ENCODE peak calls at places on chromosomes 11 and 22, in seven cellular contexts. K is activated CD4-positive, alpha-beta T cell treated with anti-CD3 and anti-CD28 coated beads, Interleukin-2, amount 50 U/mL, for 24 hours; D is HuH-7.5; J is Right ventricle myocardium superior; W is A172; B is AML-193; L is endothelial cell. H is an unnamed sample.

GRCh38 chr11:134020598-134020997 is 48.3 kb upstream of the JAM3 start:
- DNase-seq in K (no peak), D (no peak), J (no peak), W (no peak), B (no peak), L (no peak), H (no peak)

GRCh38 chr11:12831471-12832202 is 157.4 kb downstream of the TEAD1 start:
- DNase-seq in K (no peak), D (no peak), J (no peak), W (no peak), B (no peak), L (no peak), H (no peak)

GRCh38 chr11:19374189-19374588 is 133.4 kb upstream of the E2F8 start:
- DNase-seq in K (no peak), D (no peak), J (no peak), W (peak; percentile 98), B (no peak), L (no peak), H (peak; percentile 43)

GRCh38 chr11:35288817-35289541 is 130.4 kb downstream of the SLC1A2 start:
- DNase-seq in K (no peak), D (no peak), J (no peak), W (peak; percentile 73), B (no peak), L (no peak), H (peak; percentile 71)

GRCh38 chr22:47259990-47260389 is 497.5 kb downstream of the TBC1D22A start:
- DNase-seq in K (no peak), D (no peak), J (no peak), W (no peak), B (no peak), L (no peak), H (no peak)

GRCh38 chr11:78708388-78708787 is 133.7 kb upstream of the NARS2 start:
- DNase-seq in K (no peak), D (no peak), J (no peak), W (peak; percentile 12), B (no peak), L (no peak), H (no peak)

GRCh38 chr11:111923351-111923788 is 4.7 kb downstream of the C11orf52 start:
- DNase-seq in K (no peak), D (no peak), J (no peak), W (no peak), B (no peak), L (no peak), H (no peak)

GRCh38 chr11:95337175-95337957 is 106.4 kb upstream of the SESN3 start:
- DNase-seq in K (peak; percentile 15), D (no peak), J (peak; percentile 86), W (no peak), B (no peak), L (peak; percentile 31), H (peak; percentile 36)

GRCh38 chr11:35525501-35526175 is at the start of gene PAMR1:
- DNase-seq in K (no peak), D (no peak), J (peak; percentile 73), W (peak; percentile 45), B (no peak), L (peak; percentile 15), H (no peak)

GRCh38 chr11:102225689-102226562 is 91.4 kb upstream of the BIRC3 start:
- DNase-seq in K (no peak), D (no peak), J (no peak), W (peak; percentile 83), B (no peak), L (no peak), H (peak; percentile 78)

GRCh38 chr11:22454461-22454860 is 116.3 kb downstream of the SLC17A6 start:
- DNase-seq in K (no peak), D (no peak), J (no peak), W (no peak), B (no peak), L (no peak), H (no peak)

GRCh38 chr11:77101043-77101537 is 1.6 kb upstream of the OMP start:
- DNase-seq in K (no peak), D (no peak), J (no peak), W (peak; percentile 34), B (peak; percentile 44), L (no peak), H (no peak)

GRCh38 chr11:821513-822371 is 3.0 kb downstream of the PNPLA2 start:
- DNase-seq in K (no peak), D (no peak), J (peak; percentile 79), W (peak; percentile 60), B (peak; percentile 83), L (no peak), H (no peak)

GRCh38 chr11:34507156-34507555 is 6.4 kb downstream of the ELF5 start:
- DNase-seq in K (no peak), D (no peak), J (no peak), W (no peak), B (no peak), L (no peak), H (no peak)

GRCh38 chr11:121567988-121568387 is 115.2 kb upstream of the SORL1-AS1 start:
- DNase-seq in K (no peak), D (no peak), J (no peak), W (no peak), B (no peak), L (no peak), H (no peak)

GRCh38 chr22:20514658-20515406 is 7.4 kb downstream of the MED15 start:
- DNase-seq in K (no peak), D (no peak), J (no peak), W (peak; percentile 60), B (no peak), L (no peak), H (no peak)

GRCh38 chr11:113553905-113554304 is 78.7 kb upstream of the DRD2 start:
- DNase-seq in K (no peak), D (no peak), J (no peak), W (no peak), B (no peak), L (peak; percentile 18), H (no peak)

GRCh38 chr11:71214553-71215371 is 37.6 kb downstream of the SHANK2 start:
- DNase-seq in K (no peak), D (no peak), J (no peak), W (no peak), B (no peak), L (no peak), H (no peak)

GRCh38 chr11:130528301-130528651 is 79.8 kb downstream of the ADAMTS15 start:
- DNase-seq in K (no peak), D (no peak), J (no peak), W (no peak), B (no peak), L (no peak), H (no peak)

GRCh38 chr11:133136376-133136775 is 395.9 kb downstream of the OPCML start:
- DNase-seq in K (no peak), D (no peak), J (no peak), W (no peak), B (no peak), L (no peak), H (no peak)

GRCh38 chr11:41878158-41878557 is 418.7 kb upstream of the LRRC4C start:
- DNase-seq in K (no peak), D (no peak), J (no peak), W (no peak), B (no peak), L (no peak), H (no peak)

GRCh38 chr11:115215694-115216615 is 288.3 kb downstream of the CADM1 start:
- DNase-seq in K (no peak), D (no peak), J (no peak), W (no peak), B (no peak), L (peak; percentile 11), H (no peak)

GRCh38 chr11:85889676-85890579 is 34.7 kb downstream of the CCDC83 start:
- DNase-seq in K (no peak), D (no peak), J (no peak), W (peak; percentile 91), B (no peak), L (no peak), H (no peak)

GRCh38 chr11:12893787-12894672 is 115.1 kb upstream of the RASSF10 start:
- DNase-seq in K (no peak), D (peak; percentile 27), J (peak; percentile 65), W (peak; percentile 63), B (peak; percentile 26), L (peak; percentile 72), H (peak; percentile 25)

GRCh38 chr11:60345489-60345888 is 18.4 kb downstream of the MS4A6E start:
- DNase-seq in K (no peak), D (no peak), J (peak; percentile 59), W (peak; percentile 7), B (peak; percentile 44), L (peak; percentile 34), H (no peak)

GRCh38 chr11:11444800-11445126 is 91.7 kb upstream of the CSNK2A3 start:
- DNase-seq in K (no peak), D (no peak), J (no peak), W (no peak), B (no peak), L (no peak), H (no peak)

H was measured in HFF-Myc.